ENCODE peak calls at places on chromosomes 12 and 14, in five cellular contexts. J is A549, H is ovary, O is sigmoid colon, Y is transverse colon. P is an unnamed sample.

GRCh38 chr12:56626691-56627090 is 3.4 kb downstream of the BAZ2A start:
- DNase-seq in J (no peak), H (no peak), O (no peak), Y (no peak), P (no peak)

GRCh38 chr14:96574633-96575191 is 72.5 kb downstream of the PAPOLA start:
- DNase-seq in J (no peak), H (peak; percentile 43), O (no peak), Y (no peak), P (no peak)

GRCh38 chr12:42698213-42698612 is 108.7 kb upstream of the PRICKLE1 start:
- DNase-seq in J (no peak), H (no peak), O (peak; percentile 74), Y (no peak), P (no peak)

GRCh38 chr14:74638066-74638465 is 26.0 kb upstream of the LTBP2 start:
- DNase-seq in J (no peak), H (no peak), O (no peak), Y (no peak), P (no peak)

GRCh38 chr14:99181246-99181645 is 90.8 kb downstream of the BCL11B start:
- DNase-seq in J (no peak), H (no peak), O (no peak), Y (no peak), P (no peak)

GRCh38 chr12:21659383-21659782 is 1.7 kb upstream of the LDHB start:
- DNase-seq in J (peak; percentile 9), H (no peak), O (no peak), Y (no peak), P (no peak)

GRCh38 chr12:124392991-124393790 is 98.3 kb downstream of the RFLNA start:
- DNase-seq in J (no peak), H (peak; percentile 96), O (peak; percentile 96), Y (peak; percentile 87), P (peak; percentile 95)

GRCh38 chr14:61362072-61362750 is 40.8 kb downstream of the PRKCH start:
- DNase-seq in J (no peak), H (no peak), O (no peak), Y (no peak), P (no peak)

GRCh38 chr14:54839681-54840080 is 62.9 kb downstream of the GCH1 start:
- DNase-seq in J (no peak), H (no peak), O (peak; percentile 83), Y (no peak), P (no peak)

GRCh38 chr12:100234166-100234565 is 32.7 kb downstream of the DEPDC4 start:
- DNase-seq in J (no peak), H (no peak), O (no peak), Y (no peak), P (no peak)

GRCh38 chr12:54220092-54220557 is 31.3 kb upstream of the SMUG1 start:
- DNase-seq in J (peak; percentile 61), H (peak; percentile 84), O (peak; percentile 85), Y (peak; percentile 70), P (peak; percentile 70)

GRCh38 chr12:132373967-132374820 is 44.8 kb upstream of the GALNT9 start:
- DNase-seq in J (no peak), H (no peak), O (peak; percentile 75), Y (no peak), P (no peak)

GRCh38 chr12:116015525-116015924 is 262.0 kb downstream of the MED13L start:
- DNase-seq in J (peak; percentile 23), H (no peak), O (no peak), Y (no peak), P (no peak)

GRCh38 chr12:121025442-121026226 is 9.3 kb upstream of the C12orf43 start:
- DNase-seq in J (no peak), H (no peak), O (no peak), Y (peak; percentile 85), P (peak; percentile 50)

GRCh38 chr14:102229071-102229738 is 75.8 kb downstream of the MOK start:
- DNase-seq in J (no peak), H (no peak), O (no peak), Y (no peak), P (no peak)

GRCh38 chr12:100545092-100545491 is 28.4 kb upstream of the GAS2L3 start:
- DNase-seq in J (no peak), H (no peak), O (no peak), Y (no peak), P (no peak)

GRCh38 chr12:107400686-107401447 is 284.7 kb upstream of the PWP1 start:
- DNase-seq in J (no peak), H (no peak), O (no peak), Y (no peak), P (no peak)

GRCh38 chr14:105525861-105526780 is at the start of gene TMEM121:
- DNase-seq in J (peak; percentile 47), H (peak; percentile 63), O (no peak), Y (peak; percentile 22), P (no peak)

GRCh38 chr12:117774986-117775775 is 193.6 kb downstream of the KSR2 start:
- DNase-seq in J (no peak), H (no peak), O (no peak), Y (no peak), P (no peak)

DNA sequence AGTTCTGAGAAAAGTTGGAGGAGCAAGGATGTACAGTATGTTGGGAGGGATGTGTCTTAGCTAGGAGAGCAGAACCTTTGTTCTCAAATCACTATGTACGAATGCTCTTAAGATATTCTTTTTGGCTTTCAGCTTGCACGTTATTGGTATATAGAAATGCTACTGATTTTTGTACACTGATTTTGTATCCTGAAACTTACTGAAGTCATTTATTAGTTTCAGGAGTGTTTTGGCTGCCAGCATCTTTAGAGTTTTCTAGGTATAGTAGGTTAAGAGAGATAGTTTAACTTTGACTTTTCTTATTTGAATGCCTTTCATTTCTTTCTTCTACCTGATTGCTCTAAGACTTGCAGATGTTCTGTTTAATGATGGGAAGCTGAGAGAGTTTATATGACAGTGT is 442.8 kb upstream of the FBXO33 start:
- DNase-seq in J (no peak), H (no peak), O (no peak), Y (no peak), P (no peak)
- TF ChIP-seq EP300 in J (no peak), H (no peak), O (no peak), Y (no peak), P (no peak)

GRCh38 chr14:57013987-57014386 is 203.7 kb upstream of the OTX2 start:
- DNase-seq in J (no peak), H (no peak), O (no peak), Y (no peak), P (no peak)

GRCh38 chr14:57008534-57008933 is 198.3 kb upstream of the OTX2 start:
- DNase-seq in J (no peak), H (no peak), O (no peak), Y (no peak), P (no peak)

GRCh38 chr14:57009585-57010515 is 199.6 kb upstream of the OTX2 start:
- DNase-seq in J (no peak), H (no peak), O (no peak), Y (no peak), P (no peak)
- TF ChIP-seq POLR2A in J (no peak), H (no peak), O (no peak), Y (no peak), P (no peak)

GRCh38 chr12:64797156-64797555 is 27.3 kb upstream of the TBC1D30 start:
- DNase-seq in J (no peak), H (no peak), O (no peak), Y (no peak), P (no peak)

GRCh38 chr12:64796205-64796845 is 28.1 kb upstream of the TBC1D30 start:
- DNase-seq in J (peak; percentile 91), H (no peak), O (no peak), Y (peak; percentile 68), P (peak; percentile 75)

GRCh38 chr12:64801381-64801780 is 23.1 kb upstream of the TBC1D30 start:
- DNase-seq in J (peak; percentile 44), H (no peak), O (no peak), Y (no peak), P (no peak)

GRCh38 chr12:64800640-64801039 is 23.8 kb upstream of the TBC1D30 start:
- DNase-seq in J (no peak), H (no peak), O (no peak), Y (no peak), P (no peak)

DNA sequence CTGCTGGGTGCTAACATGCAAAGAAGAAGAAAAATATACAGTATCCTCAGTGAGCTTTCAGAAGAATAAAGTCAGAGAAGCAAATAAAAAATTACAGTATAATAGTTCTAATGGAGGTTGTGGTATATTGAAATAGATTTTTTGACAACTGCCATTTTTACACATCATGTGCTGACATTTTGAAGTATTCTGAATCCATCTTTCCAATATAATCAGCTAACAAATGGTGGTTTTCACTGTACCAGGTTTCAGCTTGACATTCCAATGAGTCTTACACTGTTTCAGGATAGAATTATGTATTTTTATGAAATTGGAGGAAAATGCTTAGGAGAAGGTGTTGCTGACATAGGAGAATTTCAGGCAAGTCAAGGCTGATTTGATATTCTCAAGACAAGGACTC is 26.3 kb upstream of the TBC1D30 start:
- DNase-seq in J (no peak), H (no peak), O (no peak), Y (no peak), P (no peak)
- TF ChIP-seq EP300 in J (no peak), H (no peak), O (no peak), Y (no peak), P (no peak)

GRCh38 chr12:125988545-125988944 is 923.3 kb downstream of the AACS start:
- DNase-seq in J (no peak), H (no peak), O (no peak), Y (no peak), P (no peak)

GRCh38 chr12:125981610-125982253 is 916.5 kb downstream of the AACS start:
- DNase-seq in J (no peak), H (no peak), O (no peak), Y (no peak), P (no peak)

GRCh38 chr12:125983784-125984510 is 918.7 kb downstream of the AACS start:
- DNase-seq in J (no peak), H (peak; percentile 7), O (no peak), Y (no peak), P (no peak)

DNA sequence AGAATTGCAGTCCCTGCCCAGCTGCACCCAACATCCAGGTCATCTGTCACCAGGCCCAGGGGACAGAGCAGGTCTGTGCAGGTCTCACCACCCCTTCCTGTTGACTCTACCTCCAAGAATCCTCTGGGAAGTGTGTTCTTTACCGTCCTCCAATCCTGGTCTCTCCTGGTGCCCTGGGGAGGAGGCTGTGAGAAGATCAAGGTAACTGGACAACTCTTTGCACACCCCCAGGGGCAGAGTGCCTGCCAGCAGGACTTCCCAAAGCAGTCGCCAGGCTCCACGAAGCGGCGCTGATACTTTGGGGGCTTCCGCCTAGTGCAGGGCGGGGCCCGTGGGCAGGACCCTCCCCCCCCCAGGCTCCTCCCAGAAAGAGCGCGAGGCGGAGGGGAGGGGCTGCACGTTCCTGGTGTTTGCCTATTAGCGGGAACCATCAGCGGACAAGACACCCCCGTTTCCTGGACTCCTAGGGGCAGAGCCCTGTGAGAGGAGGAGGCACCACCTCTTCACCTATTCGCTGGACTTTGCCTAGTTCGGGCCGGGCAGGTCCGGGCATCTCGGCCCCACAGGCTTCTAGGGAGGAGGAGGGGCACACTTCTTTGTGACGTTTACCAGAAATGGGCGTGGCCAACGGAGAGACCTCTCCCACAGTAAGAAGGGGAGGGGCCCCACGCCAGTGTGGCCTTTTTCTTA is 918.0 kb downstream of the AACS start:
- DNase-seq in J (peak; percentile 5), H (peak; percentile 21), O (peak; percentile 74), Y (peak; percentile 9), P (peak; percentile 25)
- TF ChIP-seq POLR2A in J (no peak), H (no peak), O (no peak), Y (no peak), P (no peak)

DNA sequence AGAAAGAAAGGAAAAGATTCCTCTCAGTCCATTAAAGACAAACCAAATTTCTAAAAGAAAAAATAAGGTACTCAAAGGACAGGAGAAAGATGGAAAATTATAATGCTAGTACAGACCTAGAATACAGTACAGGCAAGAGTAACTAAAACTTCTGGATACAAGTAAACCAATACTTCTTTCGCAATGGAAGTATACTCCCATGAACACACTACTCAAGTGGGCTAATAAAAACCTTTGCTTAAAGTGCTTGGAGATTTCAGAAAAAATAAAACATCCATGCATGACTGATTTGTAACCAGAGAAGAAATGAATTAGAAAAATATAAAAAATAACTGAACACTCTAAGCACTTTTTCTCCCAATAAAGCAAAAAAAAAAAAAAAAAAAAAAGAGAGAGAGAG is 3.5 kb downstream of the ZBTB25 start:
- DNase-seq in J (no peak), H (no peak), O (no peak), Y (no peak), P (no peak)
- TF ChIP-seq EP300 in J (no peak), H (no peak), O (no peak), Y (no peak), P (no peak)

P was measured in stomach.